ENCODE peak calls at places on chromosomes 16 and 17, in four cellular contexts. One of them, this sample, is unnamed.

GRCh38 chr17:64781394-64781793 is 119.3 kb upstream of the SMURF2 start:
- DNase-seq in thoracic aorta: no peak
- DNase-seq in activated T-helper 2 cell treated with anti-CD3 and anti-CD28 coated beads, Interferon-gamma antibody, Interleukin-2, Interleukin-4, amounts not matched to agents 10 μg/mL and 5 μg/mL and 100 μg/mL, durations not matched to agents 14 hours and 24 hours and 36 hours: peak; percentile 49
- DNase-seq in AG09319: no peak
- DNase-seq in this sample: peak; percentile 67

GRCh38 chr17:82389379-82389778 is 17.8 kb downstream of the UTS2R start:
- DNase-seq in thoracic aorta: no peak
- DNase-seq in activated T-helper 2 cell treated with anti-CD3 and anti-CD28 coated beads, Interferon-gamma antibody, Interleukin-2, Interleukin-4, amounts not matched to agents 10 μg/mL and 5 μg/mL and 100 μg/mL, durations not matched to agents 14 hours and 24 hours and 36 hours: no peak
- DNase-seq in AG09319: no peak
- DNase-seq in this sample: no peak

GRCh38 chr17:3740611-3741073 is 16.9 kb downstream of the HASPIN start:
- DNase-seq in thoracic aorta: no peak
- DNase-seq in activated T-helper 2 cell treated with anti-CD3 and anti-CD28 coated beads, Interferon-gamma antibody, Interleukin-2, Interleukin-4, amounts not matched to agents 10 μg/mL and 5 μg/mL and 100 μg/mL, durations not matched to agents 14 hours and 24 hours and 36 hours: no peak
- DNase-seq in AG09319: no peak
- DNase-seq in this sample: no peak

GRCh38 chr16:55496509-55497145 is 12.2 kb upstream of the LPCAT2 start:
- DNase-seq in thoracic aorta: no peak
- DNase-seq in activated T-helper 2 cell treated with anti-CD3 and anti-CD28 coated beads, Interferon-gamma antibody, Interleukin-2, Interleukin-4, amounts not matched to agents 10 μg/mL and 5 μg/mL and 100 μg/mL, durations not matched to agents 14 hours and 24 hours and 36 hours: no peak
- DNase-seq in AG09319: no peak
- DNase-seq in this sample: no peak

GRCh38 chr16:2085669-2086068 is 37.9 kb downstream of the TSC2 start:
- DNase-seq in thoracic aorta: no peak
- DNase-seq in activated T-helper 2 cell treated with anti-CD3 and anti-CD28 coated beads, Interferon-gamma antibody, Interleukin-2, Interleukin-4, amounts not matched to agents 10 μg/mL and 5 μg/mL and 100 μg/mL, durations not matched to agents 14 hours and 24 hours and 36 hours: no peak
- DNase-seq in AG09319: no peak
- DNase-seq in this sample: no peak

GRCh38 chr17:7072406-7072805 is 7.6 kb downstream of the CLEC10A start:
- DNase-seq in thoracic aorta: no peak
- DNase-seq in activated T-helper 2 cell treated with anti-CD3 and anti-CD28 coated beads, Interferon-gamma antibody, Interleukin-2, Interleukin-4, amounts not matched to agents 10 μg/mL and 5 μg/mL and 100 μg/mL, durations not matched to agents 14 hours and 24 hours and 36 hours: no peak
- DNase-seq in AG09319: no peak
- DNase-seq in this sample: no peak

GRCh38 chr17:32357615-32358014 is 7.7 kb downstream of the ZNF207 start:
- DNase-seq in thoracic aorta: no peak
- DNase-seq in activated T-helper 2 cell treated with anti-CD3 and anti-CD28 coated beads, Interferon-gamma antibody, Interleukin-2, Interleukin-4, amounts not matched to agents 10 μg/mL and 5 μg/mL and 100 μg/mL, durations not matched to agents 14 hours and 24 hours and 36 hours: no peak
- DNase-seq in AG09319: no peak
- DNase-seq in this sample: no peak

GRCh38 chr17:20116683-20117309 is 107.6 kb downstream of the SPECC1 start:
- DNase-seq in thoracic aorta: no peak
- DNase-seq in activated T-helper 2 cell treated with anti-CD3 and anti-CD28 coated beads, Interferon-gamma antibody, Interleukin-2, Interleukin-4, amounts not matched to agents 10 μg/mL and 5 μg/mL and 100 μg/mL, durations not matched to agents 14 hours and 24 hours and 36 hours: peak; percentile 22
- DNase-seq in AG09319: peak; percentile 22
- DNase-seq in this sample: peak; percentile 39

GRCh38 chr16:83581082-83581481 is 226.7 kb upstream of the HSBP1 start:
- DNase-seq in thoracic aorta: no peak
- DNase-seq in activated T-helper 2 cell treated with anti-CD3 and anti-CD28 coated beads, Interferon-gamma antibody, Interleukin-2, Interleukin-4, amounts not matched to agents 10 μg/mL and 5 μg/mL and 100 μg/mL, durations not matched to agents 14 hours and 24 hours and 36 hours: no peak
- DNase-seq in AG09319: no peak
- DNase-seq in this sample: no peak

GRCh38 chr16:9821970-9822369 is 360.3 kb downstream of the GRIN2A start:
- DNase-seq in thoracic aorta: no peak
- DNase-seq in activated T-helper 2 cell treated with anti-CD3 and anti-CD28 coated beads, Interferon-gamma antibody, Interleukin-2, Interleukin-4, amounts not matched to agents 10 μg/mL and 5 μg/mL and 100 μg/mL, durations not matched to agents 14 hours and 24 hours and 36 hours: no peak
- DNase-seq in AG09319: no peak
- DNase-seq in this sample: no peak

GRCh38 chr17:57697891-57698708 is 47.0 kb downstream of the CCDC182 start:
- DNase-seq in thoracic aorta: no peak
- DNase-seq in activated T-helper 2 cell treated with anti-CD3 and anti-CD28 coated beads, Interferon-gamma antibody, Interleukin-2, Interleukin-4, amounts not matched to agents 10 μg/mL and 5 μg/mL and 100 μg/mL, durations not matched to agents 14 hours and 24 hours and 36 hours: no peak
- DNase-seq in AG09319: no peak
- DNase-seq in this sample: no peak

GRCh38 chr17:4549781-4550533 is 5.2 kb downstream of the MYBBP1A start:
- DNase-seq in thoracic aorta: no peak
- DNase-seq in activated T-helper 2 cell treated with anti-CD3 and anti-CD28 coated beads, Interferon-gamma antibody, Interleukin-2, Interleukin-4, amounts not matched to agents 10 μg/mL and 5 μg/mL and 100 μg/mL, durations not matched to agents 14 hours and 24 hours and 36 hours: no peak
- DNase-seq in AG09319: no peak
- DNase-seq in this sample: no peak

GRCh38 chr17:50918933-50919296 is 52.8 kb upstream of the TOB1 start:
- DNase-seq in thoracic aorta: no peak
- DNase-seq in activated T-helper 2 cell treated with anti-CD3 and anti-CD28 coated beads, Interferon-gamma antibody, Interleukin-2, Interleukin-4, amounts not matched to agents 10 μg/mL and 5 μg/mL and 100 μg/mL, durations not matched to agents 14 hours and 24 hours and 36 hours: no peak
- DNase-seq in AG09319: no peak
- DNase-seq in this sample: peak; percentile 62

GRCh38 chr17:79019631-79020584 is 4.1 kb upstream of the C1QTNF1 start:
- DNase-seq in thoracic aorta: peak; percentile 58
- DNase-seq in activated T-helper 2 cell treated with anti-CD3 and anti-CD28 coated beads, Interferon-gamma antibody, Interleukin-2, Interleukin-4, amounts not matched to agents 10 μg/mL and 5 μg/mL and 100 μg/mL, durations not matched to agents 14 hours and 24 hours and 36 hours: no peak
- DNase-seq in AG09319: peak; percentile 65
- DNase-seq in this sample: peak; percentile 71

GRCh38 chr17:73336613-73337400 is 25.0 kb upstream of the CDC42EP4 start:
- DNase-seq in thoracic aorta: no peak
- DNase-seq in activated T-helper 2 cell treated with anti-CD3 and anti-CD28 coated beads, Interferon-gamma antibody, Interleukin-2, Interleukin-4, amounts not matched to agents 10 μg/mL and 5 μg/mL and 100 μg/mL, durations not matched to agents 14 hours and 24 hours and 36 hours: no peak
- DNase-seq in AG09319: no peak
- DNase-seq in this sample: no peak

GRCh38 chr16:78249832-78250231 is 150.4 kb downstream of the WWOX start:
- DNase-seq in thoracic aorta: no peak
- DNase-seq in activated T-helper 2 cell treated with anti-CD3 and anti-CD28 coated beads, Interferon-gamma antibody, Interleukin-2, Interleukin-4, amounts not matched to agents 10 μg/mL and 5 μg/mL and 100 μg/mL, durations not matched to agents 14 hours and 24 hours and 36 hours: no peak
- DNase-seq in AG09319: no peak
- DNase-seq in this sample: no peak

GRCh38 chr17:58083491-58084316 is 485 bp downstream of the DYNLL2 start:
- DNase-seq in thoracic aorta: no peak
- DNase-seq in activated T-helper 2 cell treated with anti-CD3 and anti-CD28 coated beads, Interferon-gamma antibody, Interleukin-2, Interleukin-4, amounts not matched to agents 10 μg/mL and 5 μg/mL and 100 μg/mL, durations not matched to agents 14 hours and 24 hours and 36 hours: peak; percentile 60
- DNase-seq in AG09319: no peak
- DNase-seq in this sample: peak; percentile 64

GRCh38 chr16:27792486-27793275 is 242.7 kb downstream of the KATNIP start:
- DNase-seq in thoracic aorta: no peak
- DNase-seq in activated T-helper 2 cell treated with anti-CD3 and anti-CD28 coated beads, Interferon-gamma antibody, Interleukin-2, Interleukin-4, amounts not matched to agents 10 μg/mL and 5 μg/mL and 100 μg/mL, durations not matched to agents 14 hours and 24 hours and 36 hours: no peak
- DNase-seq in AG09319: no peak
- DNase-seq in this sample: no peak

GRCh38 chr17:4565209-4566141 is 5.1 kb upstream of the GGT6 start:
- DNase-seq in thoracic aorta: no peak
- DNase-seq in activated T-helper 2 cell treated with anti-CD3 and anti-CD28 coated beads, Interferon-gamma antibody, Interleukin-2, Interleukin-4, amounts not matched to agents 10 μg/mL and 5 μg/mL and 100 μg/mL, durations not matched to agents 14 hours and 24 hours and 36 hours: peak; percentile 39
- DNase-seq in AG09319: peak; percentile 25
- DNase-seq in this sample: peak; percentile 72

GRCh38 chr17:7929158-7930029 is at the start of gene KCNAB3:
- DNase-seq in thoracic aorta: no peak
- DNase-seq in activated T-helper 2 cell treated with anti-CD3 and anti-CD28 coated beads, Interferon-gamma antibody, Interleukin-2, Interleukin-4, amounts not matched to agents 10 μg/mL and 5 μg/mL and 100 μg/mL, durations not matched to agents 14 hours and 24 hours and 36 hours: peak; percentile 56
- DNase-seq in AG09319: peak; percentile 32
- DNase-seq in this sample: no peak

GRCh38 chr16:23534868-23535860 is 22.0 kb downstream of the EARS2 start:
- DNase-seq in thoracic aorta: no peak
- DNase-seq in activated T-helper 2 cell treated with anti-CD3 and anti-CD28 coated beads, Interferon-gamma antibody, Interleukin-2, Interleukin-4, amounts not matched to agents 10 μg/mL and 5 μg/mL and 100 μg/mL, durations not matched to agents 14 hours and 24 hours and 36 hours: no peak
- DNase-seq in AG09319: no peak
- DNase-seq in this sample: no peak

GRCh38 chr16:35908942-35909341 is 2449.5 kb downstream of the TP53TG3F start:
- DNase-seq in thoracic aorta: no peak
- DNase-seq in activated T-helper 2 cell treated with anti-CD3 and anti-CD28 coated beads, Interferon-gamma antibody, Interleukin-2, Interleukin-4, amounts not matched to agents 10 μg/mL and 5 μg/mL and 100 μg/mL, durations not matched to agents 14 hours and 24 hours and 36 hours: no peak
- DNase-seq in AG09319: no peak
- DNase-seq in this sample: no peak

GRCh38 chr16:73671102-73671501 is 623.2 kb upstream of the ZFHX3 start:
- DNase-seq in thoracic aorta: no peak
- DNase-seq in activated T-helper 2 cell treated with anti-CD3 and anti-CD28 coated beads, Interferon-gamma antibody, Interleukin-2, Interleukin-4, amounts not matched to agents 10 μg/mL and 5 μg/mL and 100 μg/mL, durations not matched to agents 14 hours and 24 hours and 36 hours: no peak
- DNase-seq in AG09319: no peak
- DNase-seq in this sample: no peak